ENCODE peak calls at places on chromosomes 1 and 21, in nine cellular contexts. Z, J, S, U, O, I, Y, H and Q are unnamed samples.

GRCh38 chr1:211331011-211331709 is 4.5 kb downstream of the TRAF5 start:
- DNase-seq in Z (peak), J (peak), S (peak), U (no peak), O (no peak), I (no peak), Y (no peak), H (no peak), Q (no peak)

GRCh38 chr1:157363660-157364140 is 188.6 kb downstream of the FCRL5 start:
- DNase-seq in Z (peak), J (peak), S (peak), U (peak), O (peak), I (no peak), Y (no peak), H (peak), Q (peak)

GRCh38 chr21:17610862-17611261 is 1.8 kb downstream of the BTG3 start:
- DNase-seq in Z (peak), J (no peak), S (no peak), U (no peak), O (peak), I (no peak), Y (no peak), H (no peak), Q (no peak)

GRCh38 chr1:158516966-158517365 is 37.2 kb downstream of the OR6Y1 start:
- DNase-seq in Z (no peak), J (no peak), S (no peak), U (no peak), O (no peak), I (no peak), Y (no peak), H (no peak), Q (no peak)

GRCh38 chr1:226763741-226764264 is 24.7 kb upstream of the ITPKB start:
- DNase-seq in Z (peak), J (peak), S (peak), U (peak), O (no peak), I (peak), Y (no peak), H (peak), Q (peak)

GRCh38 chr1:198726455-198726854 is 87.6 kb downstream of the PTPRC start:
- DNase-seq in Z (peak), J (peak), S (peak), U (no peak), O (no peak), I (peak), Y (no peak), H (peak), Q (no peak)

GRCh38 chr1:158177705-158178450 is 2.8 kb upstream of the CD1D start:
- DNase-seq in Z (peak), J (peak), S (peak), U (peak), O (peak), I (no peak), Y (peak), H (peak), Q (peak)

GRCh38 chr1:188706742-188707141 is 1770.9 kb downstream of the BRINP3 start:
- DNase-seq in Z (peak), J (peak), S (peak), U (no peak), O (no peak), I (peak), Y (no peak), H (peak), Q (no peak)

GRCh38 chr1:184225501-184226487 is 161.0 kb upstream of the C1orf21 start:
- DNase-seq in Z (no peak), J (no peak), S (no peak), U (no peak), O (no peak), I (no peak), Y (no peak), H (no peak), Q (no peak)

GRCh38 chr1:198620951-198621824 is 17.7 kb upstream of the PTPRC start:
- DNase-seq in Z (no peak), J (no peak), S (no peak), U (no peak), O (no peak), I (no peak), Y (peak), H (no peak), Q (no peak)

GRCh38 chr1:240800291-240800690 is 188.3 kb upstream of the GREM2 start:
- DNase-seq in Z (no peak), J (no peak), S (no peak), U (no peak), O (no peak), I (no peak), Y (no peak), H (no peak), Q (no peak)

GRCh38 chr1:163315773-163316374 is 5.9 kb upstream of the NUF2 start:
- DNase-seq in Z (peak), J (peak), S (peak), U (peak), O (peak), I (no peak), Y (no peak), H (peak), Q (peak)

GRCh38 chr1:164999135-164999534 is 357.4 kb downstream of the LMX1A start:
- DNase-seq in Z (no peak), J (no peak), S (no peak), U (no peak), O (no peak), I (no peak), Y (no peak), H (no peak), Q (no peak)

GRCh38 chr1:78038491-78038939 is 7.3 kb upstream of the GIPC2 start:
- DNase-seq in Z (peak), J (peak), S (peak), U (no peak), O (no peak), I (peak), Y (no peak), H (peak), Q (no peak)

GRCh38 chr1:165075725-165076370 is 280.7 kb downstream of the LMX1A start:
- DNase-seq in Z (peak), J (peak), S (peak), U (peak), O (no peak), I (no peak), Y (no peak), H (peak), Q (peak)

GRCh38 chr1:225460021-225460736 is 32.3 kb upstream of the LBR start:
- DNase-seq in Z (peak), J (no peak), S (no peak), U (no peak), O (no peak), I (no peak), Y (no peak), H (no peak), Q (peak)

GRCh38 chr1:173476664-173477285 is 360 bp upstream of the PRDX6 start:
- DNase-seq in Z (peak), J (peak), S (peak), U (peak), O (peak), I (no peak), Y (peak), H (peak), Q (peak)

GRCh38 chr1:53448241-53448841 is 10.9 kb upstream of the DMRTB1 start:
- DNase-seq in Z (no peak), J (no peak), S (no peak), U (peak), O (no peak), I (no peak), Y (no peak), H (no peak), Q (no peak)

GRCh38 chr1:224623743-224624333 is 7.7 kb downstream of the CNIH3 start:
- DNase-seq in Z (peak), J (peak), S (peak), U (no peak), O (peak), I (peak), Y (no peak), H (peak), Q (no peak)

GRCh38 chr1:215599418-215599817 is 32.3 kb downstream of the KCTD3 start:
- DNase-seq in Z (peak), J (peak), S (peak), U (no peak), O (no peak), I (no peak), Y (no peak), H (no peak), Q (no peak)

GRCh38 chr1:170339565-170339964 is 192.4 kb upstream of the GORAB start:
- DNase-seq in Z (no peak), J (no peak), S (no peak), U (no peak), O (no peak), I (no peak), Y (no peak), H (no peak), Q (no peak)

GRCh38 chr21:46000731-46001641 is 19.4 kb downstream of the COL6A1 start:
- DNase-seq in Z (peak), J (no peak), S (no peak), U (no peak), O (peak), I (no peak), Y (peak), H (no peak), Q (peak)

GRCh38 chr1:34166191-34167090 is 1.4 kb upstream of the CSMD2 start:
- DNase-seq in Z (peak), J (no peak), S (peak), U (peak), O (no peak), I (no peak), Y (no peak), H (no peak), Q (peak)

GRCh38 chr1:158112994-158113758 is 67.5 kb upstream of the CD1D start:
- DNase-seq in Z (peak), J (peak), S (peak), U (peak), O (no peak), I (no peak), Y (peak), H (peak), Q (peak)

GRCh38 chr1:14321413-14321812 is 277.1 kb upstream of the KAZN start:
- DNase-seq in Z (no peak), J (no peak), S (no peak), U (no peak), O (no peak), I (no peak), Y (no peak), H (no peak), Q (no peak)

GRCh38 chr1:201457508-201457960 is 11.5 kb downstream of the PHLDA3 start:
- DNase-seq in Z (peak), J (peak), S (no peak), U (no peak), O (no peak), I (no peak), Y (no peak), H (no peak), Q (no peak)

GRCh38 chr1:7549277-7549676 is 221.8 kb upstream of the VAMP3 start:
- DNase-seq in Z (peak), J (peak), S (peak), U (no peak), O (no peak), I (no peak), Y (no peak), H (peak), Q (no peak)
- H3K4me3 ChIP-seq in Z (no peak), J (no peak), S (no peak), U (no peak), O (no peak), I (no peak), Y (no peak), H (peak), Q (no peak)

GRCh38 chr1:205191617-205192016 is 19.9 kb downstream of the DSTYK start:
- DNase-seq in Z (no peak), J (no peak), S (no peak), U (peak), O (no peak), I (no peak), Y (no peak), H (no peak), Q (peak)

GRCh38 chr1:205192287-205192686 is 19.2 kb downstream of the DSTYK start:
- DNase-seq in Z (no peak), J (no peak), S (no peak), U (no peak), O (no peak), I (no peak), Y (no peak), H (no peak), Q (no peak)

GRCh38 chr1:205188132-205188531 is 23.4 kb downstream of the DSTYK start:
- DNase-seq in Z (peak), J (peak), S (no peak), U (no peak), O (no peak), I (no peak), Y (no peak), H (no peak), Q (no peak)

GRCh38 chr1:205189162-205189561 is 22.3 kb downstream of the DSTYK start:
- DNase-seq in Z (no peak), J (no peak), S (no peak), U (no peak), O (no peak), I (no peak), Y (no peak), H (peak), Q (no peak)

GRCh38 chr1:205191127-205191577 is 20.4 kb downstream of the DSTYK start:
- DNase-seq in Z (peak), J (no peak), S (no peak), U (no peak), O (no peak), I (no peak), Y (no peak), H (no peak), Q (no peak)
- H3K4me3 ChIP-seq in Z (peak), J (no peak), S (no peak), U (no peak), O (no peak), I (no peak), Y (no peak), H (no peak), Q (no peak)

DNA sequence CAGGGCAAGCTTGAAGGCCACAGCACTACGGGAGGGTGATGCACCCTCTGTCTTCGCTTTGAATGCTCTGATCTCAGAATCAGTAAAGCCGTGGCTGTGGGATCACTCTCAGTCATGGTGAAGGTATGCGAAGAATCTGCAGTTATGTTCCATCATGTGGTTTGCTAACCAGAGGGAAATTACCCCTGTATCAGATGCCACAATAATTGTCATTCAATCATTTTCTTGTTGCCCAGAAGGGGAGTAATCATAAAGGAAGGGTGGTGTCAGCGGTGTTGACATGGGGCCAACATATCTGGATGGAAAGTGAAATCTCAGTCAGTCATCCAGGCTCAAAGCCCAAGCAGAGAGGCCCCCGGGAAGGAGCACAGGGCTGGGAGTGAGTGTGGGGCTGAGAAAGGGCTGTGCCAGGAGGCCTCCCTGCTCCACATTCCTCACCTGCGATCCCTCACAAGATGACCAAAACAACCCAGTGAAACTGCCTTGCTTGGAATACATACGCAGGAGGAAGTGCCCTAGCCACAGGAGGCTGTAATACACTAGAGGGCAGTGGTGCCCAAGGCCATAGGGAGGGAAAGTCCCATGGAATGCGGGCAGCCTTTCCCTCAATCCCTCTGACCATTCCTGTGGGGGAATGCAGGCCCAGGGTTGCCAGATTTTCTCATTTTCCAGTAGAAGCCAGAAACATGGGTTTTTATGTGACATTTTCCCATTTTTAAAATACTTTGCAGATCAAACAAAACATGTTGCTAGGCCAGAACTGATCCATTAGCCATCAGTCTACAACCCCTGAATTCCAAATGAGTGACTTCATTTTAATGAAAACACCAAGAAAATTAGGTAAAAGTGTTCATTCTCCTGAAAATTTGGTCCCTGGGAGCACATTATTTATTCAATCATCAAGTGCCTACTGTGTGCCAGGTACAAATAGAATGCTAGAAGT is 95.7 kb upstream of the VANGL1 start:
- DNase-seq in Z (peak), J (peak), S (peak), U (peak), O (peak), I (peak), Y (no peak), H (peak), Q (peak)
- H3K4me3 ChIP-seq in Z (peak), J (no peak), S (no peak), U (no peak), O (no peak), I (peak), Y (no peak), H (no peak), Q (no peak)

GRCh38 chr1:10958614-10959013 is 53.8 kb upstream of the TARDBP start:
- DNase-seq in Z (no peak), J (no peak), S (no peak), U (no peak), O (no peak), I (no peak), Y (no peak), H (no peak), Q (peak)

GRCh38 chr1:10957151-10957550 is 55.3 kb upstream of the TARDBP start:
- DNase-seq in Z (no peak), J (no peak), S (no peak), U (no peak), O (no peak), I (no peak), Y (no peak), H (no peak), Q (peak)

GRCh38 chr1:10962483-10962882 is 50.0 kb upstream of the TARDBP start:
- DNase-seq in Z (no peak), J (no peak), S (no peak), U (no peak), O (peak), I (no peak), Y (no peak), H (no peak), Q (peak)

GRCh38 chr1:10960406-10960805 is 52.0 kb upstream of the TARDBP start:
- DNase-seq in Z (no peak), J (no peak), S (no peak), U (no peak), O (no peak), I (no peak), Y (no peak), H (no peak), Q (peak)

DNA sequence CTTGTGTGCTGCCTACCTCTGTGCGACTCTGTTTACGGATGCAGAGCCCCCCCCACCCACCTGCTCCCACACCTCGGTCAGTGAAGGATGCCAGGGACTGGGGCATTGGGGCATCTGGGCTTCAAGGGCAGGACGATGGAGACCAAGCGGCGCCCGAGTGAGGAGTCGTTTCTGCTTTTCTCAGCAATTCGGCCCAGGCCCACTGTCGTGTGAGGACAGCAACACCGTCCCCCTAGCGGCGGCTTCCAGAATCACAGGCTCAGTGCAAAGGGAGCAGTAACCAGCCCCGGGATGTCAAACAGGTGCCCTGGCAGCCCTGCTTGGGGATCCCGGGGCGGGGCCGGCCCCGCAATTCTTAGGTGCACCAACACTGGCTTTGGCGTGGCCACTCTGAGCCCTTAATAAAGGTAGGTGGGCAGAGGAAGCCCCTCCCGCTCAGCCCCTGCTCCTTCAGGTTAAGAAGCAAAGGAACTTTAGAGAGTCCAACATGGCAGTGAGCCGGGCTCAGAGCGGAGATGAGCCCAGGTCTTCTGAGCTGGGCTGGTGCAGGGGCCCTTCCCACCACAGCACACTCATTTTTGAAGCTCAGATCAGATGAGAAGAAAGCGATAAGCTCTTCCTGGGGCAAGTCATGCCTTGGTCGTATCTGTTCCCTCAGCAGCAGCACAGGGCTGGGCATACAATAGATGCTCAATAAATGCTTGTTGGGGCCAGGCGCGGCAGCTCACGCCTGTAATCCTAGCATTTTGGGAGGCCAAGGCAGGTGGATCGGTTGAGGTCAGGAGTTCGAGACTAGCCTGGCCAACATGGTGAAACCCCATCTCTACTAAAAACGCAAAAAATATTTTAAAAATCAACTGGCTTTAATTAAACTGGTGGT is 51.3 kb upstream of the TARDBP start:
- DNase-seq in Z (peak), J (peak), S (peak), U (peak), O (peak), I (peak), Y (peak), H (peak), Q (peak)
- H3K4me3 ChIP-seq in Z (no peak), J (no peak), S (no peak), U (no peak), O (no peak), I (no peak), Y (no peak), H (no peak), Q (peak)

GRCh38 chr1:5934058-5934884 is 58.0 kb downstream of the NPHP4 start:
- DNase-seq in Z (peak), J (no peak), S (no peak), U (no peak), O (no peak), I (no peak), Y (no peak), H (no peak), Q (peak)

GRCh38 chr1:5938068-5938740 is 54.0 kb downstream of the NPHP4 start:
- DNase-seq in Z (peak), J (peak), S (peak), U (no peak), O (peak), I (peak), Y (no peak), H (no peak), Q (no peak)

GRCh38 chr1:5937373-5937857 is 54.8 kb downstream of the NPHP4 start:
- DNase-seq in Z (no peak), J (no peak), S (no peak), U (no peak), O (no peak), I (no peak), Y (no peak), H (no peak), Q (no peak)

GRCh38 chr1:5936126-5936525 is 56.1 kb downstream of the NPHP4 start:
- DNase-seq in Z (no peak), J (no peak), S (no peak), U (no peak), O (no peak), I (no peak), Y (no peak), H (no peak), Q (no peak)

GRCh38 chr1:5936621-5937372 is 55.4 kb downstream of the NPHP4 start:
- DNase-seq in Z (no peak), J (no peak), S (no peak), U (no peak), O (no peak), I (no peak), Y (no peak), H (no peak), Q (no peak)
- H3K4me3 ChIP-seq in Z (no peak), J (no peak), S (no peak), U (no peak), O (no peak), I (no peak), Y (no peak), H (no peak), Q (no peak)

GRCh38 chr1:11640944-11641343 is 13.3 kb downstream of the FBXO2 start:
- DNase-seq in Z (no peak), J (no peak), S (no peak), U (no peak), O (no peak), I (no peak), Y (no peak), H (no peak), Q (no peak)
- H3K4me3 ChIP-seq in Z (no peak), J (no peak), S (no peak), U (no peak), O (no peak), I (no peak), Y (no peak), H (no peak), Q (no peak)